ENCODE peak calls at places on chromosomes 16 and 17, in eight cellular contexts. One of them, this sample, is unnamed.

GRCh38 chr16:54077412-54077821 is 209.2 kb downstream of the IRX3 start:
- DNase-seq in fibroblast of lung: peak
- DNase-seq in HL-60: no peak
- DNase-seq in 8988T: no peak
- DNase-seq in H9: no peak
- DNase-seq in T-helper 22 cell: no peak
- DNase-seq in lower lobe of right lung: no peak
- DNase-seq in nucleus accumbens: no peak
- DNase-seq in this sample: no peak

GRCh38 chr17:77327566-77328463 is 187.0 kb downstream of the SEC14L1 start:
- DNase-seq in fibroblast of lung: no peak
- DNase-seq in H9: peak
- DNase-seq in 8988T: no peak
- DNase-seq in HL-60: no peak
- DNase-seq in nucleus accumbens: no peak
- DNase-seq in lower lobe of right lung: peak
- DNase-seq in T-helper 22 cell: no peak
- DNase-seq in this sample: no peak

GRCh38 chr17:56478836-56479447 is 114.6 kb upstream of the NOG start:
- DNase-seq in fibroblast of lung: peak
- DNase-seq in lower lobe of right lung: no peak
- DNase-seq in T-helper 22 cell: no peak
- DNase-seq in 8988T: no peak
- DNase-seq in H9: peak
- DNase-seq in HL-60: no peak
- DNase-seq in nucleus accumbens: no peak
- DNase-seq in this sample: no peak

GRCh38 chr16:11117576-11118211 is 138.3 kb downstream of the SOCS1 start:
- DNase-seq in T-helper 22 cell: no peak
- DNase-seq in HL-60: no peak
- DNase-seq in H9: no peak
- DNase-seq in lower lobe of right lung: no peak
- DNase-seq in 8988T: no peak
- DNase-seq in fibroblast of lung: no peak
- DNase-seq in nucleus accumbens: no peak
- DNase-seq in this sample: no peak

GRCh38 chr17:48990882-48991357 is 6.3 kb upstream of the IGF2BP1 start:
- DNase-seq in H9: peak
- DNase-seq in lower lobe of right lung: no peak
- DNase-seq in fibroblast of lung: no peak
- DNase-seq in nucleus accumbens: no peak
- DNase-seq in 8988T: no peak
- DNase-seq in HL-60: no peak
- DNase-seq in T-helper 22 cell: no peak
- DNase-seq in this sample: no peak

GRCh38 chr16:10308305-10309193 is 77.3 kb upstream of the ATF7IP2 start:
- DNase-seq in 8988T: no peak
- DNase-seq in HL-60: no peak
- DNase-seq in nucleus accumbens: no peak
- DNase-seq in lower lobe of right lung: no peak
- DNase-seq in T-helper 22 cell: no peak
- DNase-seq in H9: no peak
- DNase-seq in fibroblast of lung: no peak
- DNase-seq in this sample: no peak

GRCh38 chr16:68786685-68787418 is 49.8 kb downstream of the CDH1 start:
- DNase-seq in lower lobe of right lung: no peak
- DNase-seq in T-helper 22 cell: no peak
- DNase-seq in fibroblast of lung: peak
- DNase-seq in H9: no peak
- DNase-seq in nucleus accumbens: peak
- DNase-seq in HL-60: no peak
- DNase-seq in 8988T: no peak
- DNase-seq in this sample: no peak

GRCh38 chr17:80384078-80384960 is 30.6 kb upstream of the ENDOV start:
- DNase-seq in lower lobe of right lung: no peak
- DNase-seq in HL-60: no peak
- DNase-seq in T-helper 22 cell: no peak
- DNase-seq in 8988T: no peak
- DNase-seq in nucleus accumbens: no peak
- DNase-seq in H9: no peak
- DNase-seq in fibroblast of lung: no peak
- DNase-seq in this sample: no peak

GRCh38 chr16:4754865-4755264 is 12.1 kb downstream of the ZNF500 start:
- DNase-seq in H9: no peak
- DNase-seq in nucleus accumbens: no peak
- DNase-seq in HL-60: no peak
- DNase-seq in T-helper 22 cell: no peak
- DNase-seq in 8988T: no peak
- DNase-seq in fibroblast of lung: no peak
- DNase-seq in lower lobe of right lung: no peak
- DNase-seq in this sample: no peak

GRCh38 chr17:57142925-57143324 is 57.9 kb downstream of the AKAP1 start:
- DNase-seq in T-helper 22 cell: no peak
- DNase-seq in H9: no peak
- DNase-seq in lower lobe of right lung: no peak
- DNase-seq in fibroblast of lung: peak
- DNase-seq in nucleus accumbens: no peak
- DNase-seq in 8988T: no peak
- DNase-seq in HL-60: no peak
- DNase-seq in this sample: no peak

GRCh38 chr17:75720656-75721462 is at the start of gene ITGB4:
- DNase-seq in 8988T: peak
- DNase-seq in nucleus accumbens: peak
- DNase-seq in lower lobe of right lung: peak
- DNase-seq in HL-60: peak
- DNase-seq in H9: peak
- DNase-seq in T-helper 22 cell: peak
- DNase-seq in fibroblast of lung: peak
- DNase-seq in this sample: peak

GRCh38 chr16:57570301-57571070 is 28.0 kb downstream of the ADGRG5 start:
- DNase-seq in T-helper 22 cell: no peak
- DNase-seq in nucleus accumbens: no peak
- DNase-seq in lower lobe of right lung: no peak
- DNase-seq in HL-60: no peak
- DNase-seq in fibroblast of lung: no peak
- DNase-seq in H9: no peak
- DNase-seq in 8988T: no peak
- DNase-seq in this sample: no peak

GRCh38 chr16:31435341-31436220 is 7.0 kb downstream of the ZNF843 start:
- DNase-seq in T-helper 22 cell: no peak
- DNase-seq in H9: peak
- DNase-seq in HL-60: no peak
- DNase-seq in 8988T: no peak
- DNase-seq in nucleus accumbens: no peak
- DNase-seq in lower lobe of right lung: no peak
- DNase-seq in fibroblast of lung: no peak
- DNase-seq in this sample: no peak

GRCh38 chr16:85697441-85697840 is 8.7 kb upstream of the GINS2 start:
- DNase-seq in H9: no peak
- DNase-seq in T-helper 22 cell: no peak
- DNase-seq in fibroblast of lung: no peak
- DNase-seq in 8988T: no peak
- DNase-seq in lower lobe of right lung: no peak
- DNase-seq in HL-60: no peak
- DNase-seq in nucleus accumbens: no peak
- DNase-seq in this sample: no peak

GRCh38 chr17:11935734-11936406 is 61.4 kb downstream of the ZNF18 start:
- DNase-seq in lower lobe of right lung: no peak
- DNase-seq in nucleus accumbens: no peak
- DNase-seq in 8988T: no peak
- DNase-seq in HL-60: peak
- DNase-seq in H9: peak
- DNase-seq in T-helper 22 cell: no peak
- DNase-seq in fibroblast of lung: peak
- DNase-seq in this sample: peak

GRCh38 chr16:2529061-2529931 is 1.9 kb downstream of the CEMP1 start:
- DNase-seq in fibroblast of lung: no peak
- DNase-seq in 8988T: peak
- DNase-seq in nucleus accumbens: no peak
- DNase-seq in T-helper 22 cell: no peak
- DNase-seq in lower lobe of right lung: no peak
- DNase-seq in HL-60: no peak
- DNase-seq in H9: no peak
- DNase-seq in this sample: no peak

GRCh38 chr17:7258731-7259554 is 3.3 kb downstream of the CLDN7 start:
- DNase-seq in lower lobe of right lung: peak
- DNase-seq in nucleus accumbens: no peak
- DNase-seq in 8988T: no peak
- DNase-seq in fibroblast of lung: peak
- DNase-seq in T-helper 22 cell: no peak
- DNase-seq in H9: no peak
- DNase-seq in HL-60: no peak
- DNase-seq in this sample: no peak

GRCh38 chr17:19020016-19020415 is 15.5 kb upstream of the FAM83G start:
- DNase-seq in nucleus accumbens: no peak
- DNase-seq in HL-60: no peak
- DNase-seq in T-helper 22 cell: no peak
- DNase-seq in lower lobe of right lung: no peak
- DNase-seq in 8988T: no peak
- DNase-seq in fibroblast of lung: no peak
- DNase-seq in H9: no peak
- DNase-seq in this sample: no peak

GRCh38 chr17:45294506-45294905 is 22.3 kb downstream of the MAP3K14 start:
- DNase-seq in H9: no peak
- DNase-seq in T-helper 22 cell: no peak
- DNase-seq in nucleus accumbens: no peak
- DNase-seq in 8988T: no peak
- DNase-seq in lower lobe of right lung: no peak
- DNase-seq in fibroblast of lung: peak
- DNase-seq in HL-60: no peak
- DNase-seq in this sample: no peak

GRCh38 chr17:9050801-9051401 is 29.6 kb downstream of the NTN1 start:
- DNase-seq in nucleus accumbens: no peak
- DNase-seq in 8988T: peak
- DNase-seq in lower lobe of right lung: no peak
- DNase-seq in HL-60: no peak
- DNase-seq in fibroblast of lung: peak
- DNase-seq in H9: peak
- DNase-seq in T-helper 22 cell: no peak
- DNase-seq in this sample: no peak

GRCh38 chr17:2965621-2966275 is 97.7 kb downstream of the OR1D5 start:
- DNase-seq in H9: peak
- DNase-seq in T-helper 22 cell: no peak
- DNase-seq in 8988T: no peak
- DNase-seq in fibroblast of lung: peak
- DNase-seq in nucleus accumbens: no peak
- DNase-seq in HL-60: no peak
- DNase-seq in lower lobe of right lung: peak
- DNase-seq in this sample: no peak

GRCh38 chr17:37191219-37191618 is 184.6 kb upstream of the C17orf78 start:
- DNase-seq in fibroblast of lung: peak
- DNase-seq in T-helper 22 cell: no peak
- DNase-seq in lower lobe of right lung: no peak
- DNase-seq in 8988T: no peak
- DNase-seq in HL-60: no peak
- DNase-seq in nucleus accumbens: no peak
- DNase-seq in H9: no peak
- DNase-seq in this sample: no peak

GRCh38 chr16:85463672-85464071 is 149.4 kb upstream of the GSE1 start:
- DNase-seq in HL-60: no peak
- DNase-seq in nucleus accumbens: no peak
- DNase-seq in H9: no peak
- DNase-seq in fibroblast of lung: no peak
- DNase-seq in T-helper 22 cell: no peak
- DNase-seq in 8988T: peak
- DNase-seq in lower lobe of right lung: no peak
- DNase-seq in this sample: no peak

GRCh38 chr16:85353839-85354622 is 241.8 kb upstream of the CIBAR2 start:
- DNase-seq in T-helper 22 cell: no peak
- DNase-seq in lower lobe of right lung: peak
- DNase-seq in H9: no peak
- DNase-seq in nucleus accumbens: no peak
- DNase-seq in HL-60: no peak
- DNase-seq in fibroblast of lung: no peak
- DNase-seq in 8988T: no peak
- DNase-seq in this sample: no peak

GRCh38 chr16:31700200-31700529 is 172.5 kb downstream of the AHSP start:
- DNase-seq in 8988T: peak
- DNase-seq in HL-60: no peak
- DNase-seq in nucleus accumbens: no peak
- DNase-seq in fibroblast of lung: peak
- DNase-seq in H9: peak
- DNase-seq in T-helper 22 cell: no peak
- DNase-seq in lower lobe of right lung: no peak
- DNase-seq in this sample: peak

GRCh38 chr17:1298616-1299015 is 19.2 kb downstream of the TRARG1 start:
- DNase-seq in 8988T: no peak
- DNase-seq in H9: peak
- DNase-seq in HL-60: no peak
- DNase-seq in fibroblast of lung: no peak
- DNase-seq in lower lobe of right lung: no peak
- DNase-seq in T-helper 22 cell: peak
- DNase-seq in nucleus accumbens: no peak
- DNase-seq in this sample: no peak

GRCh38 chr17:79956853-79957252 is 78.8 kb downstream of the TBC1D16 start:
- DNase-seq in 8988T: no peak
- DNase-seq in HL-60: no peak
- DNase-seq in lower lobe of right lung: peak
- DNase-seq in H9: no peak
- DNase-seq in nucleus accumbens: no peak
- DNase-seq in T-helper 22 cell: no peak
- DNase-seq in fibroblast of lung: no peak
- DNase-seq in this sample: no peak

GRCh38 chr16:75660321-75660720 is 12.7 kb downstream of the TERF2IP start:
- DNase-seq in nucleus accumbens: peak
- DNase-seq in 8988T: no peak
- DNase-seq in lower lobe of right lung: no peak
- DNase-seq in T-helper 22 cell: no peak
- DNase-seq in HL-60: no peak
- DNase-seq in fibroblast of lung: no peak
- DNase-seq in H9: no peak
- DNase-seq in this sample: no peak

GRCh38 chr17:35046740-35047283 is 16.7 kb downstream of the RFFL start:
- DNase-seq in lower lobe of right lung: no peak
- DNase-seq in 8988T: no peak
- DNase-seq in HL-60: no peak
- DNase-seq in fibroblast of lung: peak
- DNase-seq in nucleus accumbens: no peak
- DNase-seq in H9: no peak
- DNase-seq in T-helper 22 cell: peak
- DNase-seq in this sample: peak

GRCh38 chr17:73297934-73298861 is 13.6 kb downstream of the CDC42EP4 start:
- DNase-seq in fibroblast of lung: no peak
- DNase-seq in H9: peak
- DNase-seq in lower lobe of right lung: no peak
- DNase-seq in HL-60: no peak
- DNase-seq in nucleus accumbens: no peak
- DNase-seq in T-helper 22 cell: no peak
- DNase-seq in 8988T: no peak
- DNase-seq in this sample: no peak

GRCh38 chr16:30369091-30369937 is 980 bp downstream of the TBC1D10B start:
- DNase-seq in fibroblast of lung: no peak
- DNase-seq in lower lobe of right lung: no peak
- DNase-seq in nucleus accumbens: no peak
- DNase-seq in T-helper 22 cell: no peak
- DNase-seq in H9: no peak
- DNase-seq in 8988T: no peak
- DNase-seq in HL-60: no peak
- DNase-seq in this sample: no peak

GRCh38 chr17:79802736-79803420 is 6.0 kb upstream of the CBX8 start:
- DNase-seq in T-helper 22 cell: no peak
- DNase-seq in lower lobe of right lung: no peak
- DNase-seq in HL-60: no peak
- DNase-seq in 8988T: no peak
- DNase-seq in H9: peak
- DNase-seq in fibroblast of lung: no peak
- DNase-seq in nucleus accumbens: no peak
- DNase-seq in this sample: no peak

GRCh38 chr16:87681990-87682570 is 79.8 kb downstream of the JPH3 start:
- DNase-seq in lower lobe of right lung: no peak
- DNase-seq in T-helper 22 cell: no peak
- DNase-seq in 8988T: peak
- DNase-seq in HL-60: no peak
- DNase-seq in nucleus accumbens: no peak
- DNase-seq in fibroblast of lung: peak
- DNase-seq in H9: peak
- DNase-seq in this sample: no peak

GRCh38 chr17:48593840-48594411 is 347 bp upstream of the HOXB5 start:
- DNase-seq in H9: peak
- DNase-seq in nucleus accumbens: no peak
- DNase-seq in 8988T: peak
- DNase-seq in T-helper 22 cell: peak
- DNase-seq in HL-60: peak
- DNase-seq in fibroblast of lung: peak
- DNase-seq in lower lobe of right lung: peak
- DNase-seq in this sample: peak

This sample was measured in GM12891.